ENCODE peak calls at places on chromosome 22, in four cellular contexts. H, G, N and M are unnamed samples.
A peak's percentile ranks its signal among the peaks of the same experiment; 100 is the strongest.

GRCh38 chr22:17257091-17257490 is 37.9 kb upstream of the ADA2 start:
- DNase-seq in H (no peak), G (no peak), N (no peak), M (no peak)

GRCh38 chr22:30182833-30183232 is 63.7 kb downstream of the LIF start:
- DNase-seq in H (no peak), G (no peak), N (no peak), M (no peak)

GRCh38 chr22:46062971-46063631 is 86.1 kb upstream of the WNT7B start:
- DNase-seq in H (no peak), G (peak; percentile 21), N (no peak), M (peak; percentile 18)

GRCh38 chr22:17729561-17729960 is 44.7 kb downstream of the BID start:
- DNase-seq in H (no peak), G (no peak), N (no peak), M (no peak)

GRCh38 chr22:36737776-36738175 is 34.2 kb upstream of the CACNG2 start:
- DNase-seq in H (no peak), G (no peak), N (no peak), M (no peak)

GRCh38 chr22:50252081-50253045 is 1.3 kb upstream of the HDAC10 start:
- DNase-seq in H (no peak), G (peak; percentile 72), N (peak; percentile 77), M (peak; percentile 79)

GRCh38 chr22:24434472-24435322 is 7.3 kb downstream of the ADORA2A start:
- DNase-seq in H (no peak), G (peak; percentile 76), N (no peak), M (no peak)

GRCh38 chr22:40533712-40534378 is 102.7 kb downstream of the MRTFA start:
- DNase-seq in H (no peak), G (no peak), N (no peak), M (no peak)

GRCh38 chr22:26617251-26618199 is at the start of gene CRYBB1:
- DNase-seq in H (no peak), G (peak; percentile 39), N (no peak), M (peak; percentile 44)

GRCh38 chr22:50233223-50233622 is 11.6 kb downstream of the TUBGCP6 start:
- DNase-seq in H (no peak), G (no peak), N (no peak), M (no peak)

GRCh38 chr22:23859201-23859600 is 1.5 kb downstream of the SLC2A11 start:
- DNase-seq in H (no peak), G (no peak), N (no peak), M (peak; percentile 71)

GRCh38 chr22:31155425-31155824 is 4.6 kb upstream of the RNF185 start:
- DNase-seq in H (no peak), G (no peak), N (no peak), M (no peak)

DNA sequence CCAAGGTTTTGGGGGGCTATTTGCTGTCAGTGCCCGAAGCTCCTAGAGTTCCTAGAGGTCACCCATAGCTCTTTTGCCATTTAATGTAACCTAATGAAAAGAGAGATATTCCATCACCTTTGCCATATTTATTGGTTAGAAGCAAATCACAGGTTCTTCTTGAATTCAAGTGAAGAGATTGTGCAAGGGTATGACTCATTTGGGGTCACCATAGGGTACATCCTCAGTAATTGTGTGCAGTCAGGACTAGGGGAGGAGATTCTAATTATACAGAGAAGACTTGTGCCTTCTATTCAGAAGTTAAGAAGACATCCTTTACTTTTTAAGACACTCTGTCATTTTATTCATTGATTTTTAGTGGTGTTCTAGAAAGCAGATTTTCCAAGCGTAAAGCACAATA is 6.9 kb upstream of the PRAME start:
- DNase-seq in H (no peak), G (no peak), N (no peak), M (no peak)
- H3K4me1 ChIP-seq in H (no peaks in the 10 kb centered on the region), G (no peaks in the 10 kb centered on the region), N (no peaks in the 10 kb centered on the region), M (no peaks in the 10 kb centered on the region)

GRCh38 chr22:42343551-42344081 is 73.2 kb upstream of the TCF20 start:
- DNase-seq in H (no peak), G (no peak), N (no peak), M (no peak)
- H3K4me3 ChIP-seq in H (peak overlapping the region; percentile 24), G (peak overlapping the region; percentile 39), N (peak overlapping the region; percentile 44), M (no peak overlapping the region)

DNA sequence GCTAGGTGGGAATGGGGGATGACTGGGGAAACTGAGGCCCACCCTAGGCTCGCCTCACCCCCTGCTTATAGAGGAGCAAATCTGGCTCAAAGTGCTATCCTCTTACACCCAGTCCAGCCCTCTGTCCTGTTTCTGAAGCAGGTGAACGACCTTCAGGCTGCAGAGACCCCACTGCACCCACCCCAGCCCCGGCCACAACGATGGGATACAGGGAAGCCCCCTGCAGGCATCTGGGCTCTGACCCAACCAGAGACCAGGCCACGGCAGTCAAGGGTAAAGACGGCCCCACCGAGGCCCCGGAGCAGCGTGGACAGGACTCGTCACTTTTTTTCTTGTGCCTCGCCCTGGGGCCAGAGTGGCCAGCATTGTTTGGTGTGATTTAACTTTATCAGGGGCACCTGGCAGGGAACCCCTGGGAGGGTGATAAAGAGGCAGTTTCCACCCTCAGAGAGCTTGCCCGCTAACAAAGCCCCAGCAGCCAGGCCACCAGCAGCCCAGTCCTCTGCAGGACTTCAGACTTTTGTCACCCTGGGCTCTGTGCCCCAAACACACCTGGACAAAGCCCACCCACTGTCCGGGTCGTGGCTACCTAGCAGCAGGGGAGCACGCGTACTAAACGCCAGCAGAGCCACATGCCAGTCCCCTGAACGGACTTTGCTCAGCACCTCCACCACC is 612.6 kb downstream of the TBC1D22A start:
- DNase-seq in H (no peak), G (no peak), N (no peak), M (no peak)
- H3K9me3 ChIP-seq in H (peaks cover 28% of the 10 kb centered on the region), G (no peaks in the 10 kb centered on the region), N (no peaks in the 10 kb centered on the region), M (no peaks in the 10 kb centered on the region)

GRCh38 chr22:20380486-20380885 is 13.5 kb upstream of the ZNF74 start:
- DNase-seq in H (no peak), G (no peak), N (no peak), M (no peak)

GRCh38 chr22:20388200-20388599 is 5.8 kb upstream of the ZNF74 start:
- DNase-seq in H (no peak), G (no peak), N (no peak), M (no peak)

GRCh38 chr22:20386972-20387371 is 7.0 kb upstream of the ZNF74 start:
- DNase-seq in H (no peak), G (no peak), N (no peak), M (no peak)

GRCh38 chr22:20384171-20384570 is 9.8 kb upstream of the ZNF74 start:
- DNase-seq in H (no peak), G (no peak), N (no peak), M (no peak)

DNA sequence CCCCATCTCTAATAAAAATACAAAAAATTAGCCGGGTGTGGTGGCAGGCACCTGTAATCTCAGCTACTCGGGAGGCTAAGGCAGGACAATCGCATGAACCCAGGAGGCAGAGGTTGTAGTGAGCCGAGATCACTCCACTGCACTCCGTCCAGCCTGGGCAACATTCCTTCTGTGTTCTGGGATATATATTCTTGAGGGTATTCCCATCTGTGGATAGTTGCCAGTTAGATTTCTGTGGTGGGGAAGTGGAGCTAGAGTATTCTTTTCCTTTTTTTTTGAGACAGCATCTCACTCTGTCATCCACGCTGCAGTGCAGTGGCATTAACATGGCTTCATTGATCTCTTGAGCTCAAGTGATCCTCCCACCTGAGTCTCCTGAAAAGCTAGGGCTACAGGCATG is 9.1 kb upstream of the ZNF74 start:
- DNase-seq in H (no peak), G (no peak), N (no peak), M (no peak)
- H3K4me1 ChIP-seq in H (no peaks in the 10 kb centered on the region), G (no peaks in the 10 kb centered on the region), N (no peaks in the 10 kb centered on the region), M (no peaks in the 10 kb centered on the region)

DNA sequence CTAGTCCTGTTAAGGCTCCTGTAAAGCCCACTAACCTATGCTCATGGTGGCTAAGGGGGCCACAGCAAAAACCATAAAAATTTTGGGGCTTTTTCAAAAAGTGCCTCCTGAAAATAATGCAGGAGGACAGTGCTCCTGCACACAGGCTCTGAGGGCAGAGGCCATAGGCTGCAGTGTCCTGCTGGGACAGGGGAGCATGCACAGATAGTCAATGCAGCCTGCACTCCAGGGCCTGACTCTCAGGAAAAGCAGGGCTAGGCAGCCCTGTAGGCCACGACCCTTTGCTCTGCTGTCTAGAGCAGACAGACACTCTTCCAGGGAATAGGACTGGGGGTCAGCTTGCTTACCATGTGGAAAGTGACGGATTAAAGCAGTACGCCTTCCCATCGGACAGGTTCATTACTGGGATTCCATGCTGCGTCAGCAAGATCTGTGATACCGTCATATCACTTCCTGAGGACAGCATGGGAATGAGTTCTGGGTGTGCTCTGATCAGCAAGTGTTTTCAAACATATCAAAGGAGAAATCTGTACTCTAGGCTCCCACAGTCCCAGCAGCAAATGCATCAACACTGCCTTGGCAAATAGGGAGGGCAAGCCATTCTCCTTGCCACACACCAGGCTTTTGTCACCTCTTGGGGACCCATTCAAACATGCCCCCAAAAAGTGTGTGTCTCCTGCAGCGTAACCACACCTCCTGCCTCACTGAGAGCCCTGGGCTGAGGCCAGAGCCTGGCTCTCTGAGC is 64.1 kb upstream of the CLTCL1 start:
- DNase-seq in H (no peak), G (peak; percentile 10), N (no peak), M (no peak)
- H3K4me3 ChIP-seq in H (no peak overlapping the region), G (no peak overlapping the region), N (no peak overlapping the region), M (no peak overlapping the region)